ENCODE peak calls at places on chromosomes 4 and X, in ten cellular contexts. V is adrenal gland; U is amniotic stem cell; K is posterior vena cava; D is T-helper 2 cell; E is GM12865; I is T-helper 17 cell; J is activated CD4-positive, alpha-beta T cell treated with anti-CD3 and anti-CD28 coated beads, Interleukin-2, amount 50 U/mL, for 24 hours; Q is astrocyte of the spinal cord; H is myocyte. W is an unnamed sample.

GRCh38 chr4:13285336-13285735 is 198.8 kb downstream of the RAB28 start:
- DNase-seq in V (no peak), U (no peak), K (no peak), D (no peak), E (no peak), I (no peak), J (no peak), Q (no peak), H (no peak), W (no peak)

GRCh38 chr4:76377922-76378321 is 43.0 kb downstream of the CCDC158 start:
- DNase-seq in V (peak), U (no peak), K (no peak), D (peak), E (peak), I (no peak), J (peak), Q (peak), H (peak), W (peak)

GRCh38 chr4:92163348-92163747 is 140.4 kb upstream of the GRID2 start:
- DNase-seq in V (no peak), U (no peak), K (no peak), D (no peak), E (peak), I (no peak), J (no peak), Q (peak), H (peak), W (peak)

GRCh38 chr4:119103263-119103662 is 32.4 kb upstream of the MYOZ2 start:
- DNase-seq in V (peak), U (peak), K (no peak), D (no peak), E (no peak), I (no peak), J (no peak), Q (peak), H (peak), W (peak)

GRCh38 chrX:118595501-118596042 is 100.0 kb downstream of the DOCK11 start:
- DNase-seq in V (no peak), U (no peak), K (no peak), D (no peak), E (no peak), I (no peak), J (no peak), Q (no peak), H (no peak), W (no peak)

GRCh38 chr4:10054571-10055041 is 33.3 kb upstream of the SLC2A9 start:
- DNase-seq in V (no peak), U (no peak), K (no peak), D (no peak), E (no peak), I (no peak), J (no peak), Q (no peak), H (peak), W (no peak)

GRCh38 chr4:114132830-114133229 is 153.4 kb upstream of the ARSJ start:
- DNase-seq in V (no peak), U (no peak), K (no peak), D (no peak), E (peak), I (no peak), J (no peak), Q (no peak), H (no peak), W (peak)

GRCh38 chrX:154308108-154308946 is 12.7 kb downstream of the TKTL1 start:
- DNase-seq in V (peak), U (no peak), K (no peak), D (peak), E (peak), I (peak), J (peak), Q (peak), H (peak), W (peak)

GRCh38 chr4:31054295-31054694 is 334.1 kb downstream of the PCDH7 start:
- DNase-seq in V (no peak), U (no peak), K (no peak), D (no peak), E (no peak), I (no peak), J (no peak), Q (no peak), H (no peak), W (no peak)

GRCh38 chr4:165905405-165906027 is 32.5 kb downstream of the TLL1 start:
- DNase-seq in V (no peak), U (no peak), K (no peak), D (no peak), E (no peak), I (no peak), J (no peak), Q (no peak), H (no peak), W (peak)

GRCh38 chr4:146791439-146791838 is 152.7 kb downstream of the POU4F2 start:
- DNase-seq in V (no peak), U (no peak), K (no peak), D (no peak), E (no peak), I (no peak), J (no peak), Q (no peak), H (no peak), W (no peak)

GRCh38 chrX:135632353-135632752 is 81.1 kb upstream of the CT45A1 start:
- DNase-seq in V (no peak), U (no peak), K (no peak), D (no peak), E (peak), I (no peak), J (no peak), Q (no peak), H (no peak), W (peak)

GRCh38 chr4:44446801-44447562 is 1.6 kb downstream of the KCTD8 start:
- DNase-seq in V (no peak), U (no peak), K (peak), D (no peak), E (no peak), I (no peak), J (no peak), Q (no peak), H (no peak), W (no peak)

GRCh38 chr4:172785623-172786022 is 383.0 kb upstream of the GALNT7 start:
- DNase-seq in V (no peak), U (no peak), K (no peak), D (no peak), E (no peak), I (no peak), J (no peak), Q (no peak), H (no peak), W (peak)

GRCh38 chr4:52983563-52984303 is 121.6 kb downstream of the RASL11B start:
- DNase-seq in V (no peak), U (peak), K (no peak), D (no peak), E (peak), I (no peak), J (peak), Q (peak), H (peak), W (peak)

GRCh38 chrX:146454363-146454762 is 355.2 kb upstream of the CXorf51B start:
- DNase-seq in V (no peak), U (no peak), K (no peak), D (no peak), E (no peak), I (no peak), J (no peak), Q (no peak), H (no peak), W (no peak)

GRCh38 chr4:82865592-82865991 is 25.4 kb downstream of the SEC31A start:
- DNase-seq in V (no peak), U (peak), K (no peak), D (no peak), E (peak), I (no peak), J (no peak), Q (peak), H (peak), W (peak)

GRCh38 chr4:681736-682451 is 7.1 kb downstream of the SLC49A3 start:
- DNase-seq in V (peak), U (no peak), K (no peak), D (no peak), E (peak), I (peak), J (no peak), Q (no peak), H (no peak), W (peak)

GRCh38 chrX:16695079-16695676 is 17.3 kb downstream of the CTPS2 start:
- DNase-seq in V (peak), U (peak), K (no peak), D (peak), E (peak), I (peak), J (peak), Q (peak), H (peak), W (peak)

GRCh38 chr4:154491731-154492249 is at the start of gene DCHS2:
- DNase-seq in V (peak), U (no peak), K (no peak), D (no peak), E (no peak), I (no peak), J (no peak), Q (no peak), H (no peak), W (peak)

GRCh38 chr4:77418333-77418732 is 187.3 kb upstream of the CXCL13 start:
- DNase-seq in V (no peak), U (no peak), K (no peak), D (no peak), E (peak), I (no peak), J (no peak), Q (no peak), H (peak), W (peak)

GRCh38 chr4:104064650-104065577 is 345.1 kb upstream of the TACR3 start:
- DNase-seq in V (peak), U (no peak), K (no peak), D (no peak), E (peak), I (no peak), J (no peak), Q (peak), H (peak), W (peak)

GRCh38 chrX:121851033-121851432 is 803.6 kb downstream of the GLUD2 start:
- DNase-seq in V (no peak), U (no peak), K (no peak), D (no peak), E (no peak), I (no peak), J (no peak), Q (peak), H (peak), W (peak)

GRCh38 chrX:146173742-146174141 is 356.1 kb downstream of the SLITRK2 start:
- DNase-seq in V (no peak), U (no peak), K (no peak), D (no peak), E (no peak), I (no peak), J (no peak), Q (no peak), H (no peak), W (peak)

GRCh38 chr4:173418636-173419035 is 19.7 kb upstream of the SCRG1 start:
- DNase-seq in V (no peak), U (no peak), K (no peak), D (no peak), E (no peak), I (no peak), J (no peak), Q (no peak), H (no peak), W (peak)

GRCh38 chrX:39682778-39683177 is 415.0 kb downstream of the BCOR start:
- DNase-seq in V (no peak), U (no peak), K (no peak), D (no peak), E (peak), I (no peak), J (no peak), Q (no peak), H (no peak), W (no peak)

GRCh38 chr4:38136604-38137003 is 176.4 kb downstream of the PTTG2 start:
- DNase-seq in V (no peak), U (no peak), K (no peak), D (no peak), E (no peak), I (no peak), J (no peak), Q (no peak), H (no peak), W (no peak)

GRCh38 chrX:1239681-1240142 is 27.3 kb upstream of the CRLF2 start:
- DNase-seq in V (peak), U (no peak), K (peak), D (no peak), E (peak), I (no peak), J (no peak), Q (no peak), H (no peak), W (no peak)

GRCh38 chrX:136822337-136823095 is 41.8 kb upstream of the ARHGEF6 start:
- DNase-seq in V (no peak), U (no peak), K (no peak), D (no peak), E (no peak), I (no peak), J (no peak), Q (peak), H (no peak), W (peak)

GRCh38 chr4:102730968-102731533 is 29.7 kb downstream of the MANBA start:
- DNase-seq in V (no peak), U (no peak), K (no peak), D (no peak), E (no peak), I (no peak), J (no peak), Q (no peak), H (no peak), W (no peak)

GRCh38 chrX:47540754-47541538 is 20.1 kb upstream of the ARAF start:
- DNase-seq in V (peak), U (peak), K (peak), D (no peak), E (peak), I (no peak), J (no peak), Q (peak), H (peak), W (peak)

GRCh38 chr4:38099020-38099600 is 138.9 kb downstream of the PTTG2 start:
- DNase-seq in V (no peak), U (no peak), K (no peak), D (no peak), E (no peak), I (no peak), J (no peak), Q (no peak), H (no peak), W (no peak)

GRCh38 chr4:168928346-168928745 is 81.7 kb downstream of the CBR4 start:
- DNase-seq in V (no peak), U (no peak), K (no peak), D (no peak), E (no peak), I (no peak), J (no peak), Q (no peak), H (no peak), W (no peak)

GRCh38 chr4:3037957-3038451 is 36.3 kb downstream of the HTT-AS start:
- DNase-seq in V (no peak), U (no peak), K (no peak), D (no peak), E (peak), I (no peak), J (no peak), Q (no peak), H (peak), W (no peak)

GRCh38 chrX:142977128-142977914 is 48.4 kb upstream of the SPANXN4 start:
- DNase-seq in V (no peak), U (no peak), K (no peak), D (no peak), E (peak), I (no peak), J (no peak), Q (no peak), H (no peak), W (no peak)

GRCh38 chr4:95541889-95542607 is 6.7 kb downstream of the UNC5C start:
- DNase-seq in V (no peak), U (no peak), K (no peak), D (no peak), E (peak), I (no peak), J (no peak), Q (no peak), H (no peak), W (no peak)

GRCh38 chr4:134276476-134276875 is 74.9 kb upstream of the PABPC4L start:
- DNase-seq in V (no peak), U (no peak), K (no peak), D (no peak), E (no peak), I (no peak), J (no peak), Q (no peak), H (no peak), W (no peak)

GRCh38 chr4:55358668-55359067 is 12.6 kb downstream of the SRD5A3 start:
- DNase-seq in V (no peak), U (peak), K (no peak), D (no peak), E (peak), I (no peak), J (peak), Q (peak), H (peak), W (peak)

GRCh38 chr4:121943941-121944340 is 7.9 kb downstream of the TRPC3 start:
- DNase-seq in V (no peak), U (no peak), K (no peak), D (no peak), E (peak), I (no peak), J (no peak), Q (no peak), H (no peak), W (no peak)